ENCODE peak calls at places on chromosomes 4 and X, in five cellular contexts. One of them, this sample, is unnamed.
A peak's percentile ranks its signal among the peaks of the same experiment; 100 is the strongest.

GRCh38 chr4:100936676-100937390 is 410.5 kb downstream of the PPP3CA start:
- DNase-seq in upper lobe of right lung: no peak
- DNase-seq in activated T-cell treated with anti-CD3 and anti-CD28 coated beads for 4 hours: no peak
- DNase-seq in T-helper 1 cell: no peak
- DNase-seq in ELF-1: no peak
- DNase-seq in this sample: no peak

GRCh38 chr4:100189820-100190642 is at the start of gene DDIT4L:
- DNase-seq in activated T-cell treated with anti-CD3 and anti-CD28 coated beads for 4 hours: no peak
- DNase-seq in ELF-1: peak; percentile 57
- DNase-seq in upper lobe of right lung: peak; percentile 76
- DNase-seq in T-helper 1 cell: no peak
- DNase-seq in this sample: no peak

GRCh38 chr4:30068234-30068633 is 651.9 kb upstream of the PCDH7 start:
- DNase-seq in activated T-cell treated with anti-CD3 and anti-CD28 coated beads for 4 hours: no peak
- DNase-seq in T-helper 1 cell: no peak
- DNase-seq in upper lobe of right lung: peak; percentile 40
- DNase-seq in ELF-1: no peak
- DNase-seq in this sample: no peak

GRCh38 chr4:78439328-78439727 is 112.2 kb upstream of the ANXA3 start:
- DNase-seq in activated T-cell treated with anti-CD3 and anti-CD28 coated beads for 4 hours: no peak
- DNase-seq in T-helper 1 cell: no peak
- DNase-seq in ELF-1: no peak
- DNase-seq in upper lobe of right lung: no peak
- DNase-seq in this sample: no peak

GRCh38 chrX:124223524-124223923 is 108.9 kb upstream of the TEX13D start:
- DNase-seq in upper lobe of right lung: no peak
- DNase-seq in ELF-1: peak; percentile 51
- DNase-seq in activated T-cell treated with anti-CD3 and anti-CD28 coated beads for 4 hours: no peak
- DNase-seq in T-helper 1 cell: no peak
- DNase-seq in this sample: no peak

GRCh38 chr4:36244257-36245084 is at the start of gene ARAP2:
- DNase-seq in activated T-cell treated with anti-CD3 and anti-CD28 coated beads for 4 hours: peak; percentile 70
- DNase-seq in ELF-1: peak; percentile 13
- DNase-seq in upper lobe of right lung: peak; percentile 91
- DNase-seq in T-helper 1 cell: peak; percentile 61
- DNase-seq in this sample: peak; percentile 66

GRCh38 chr4:164440196-164440595 is 313.7 kb upstream of the SMIM31 start:
- DNase-seq in upper lobe of right lung: no peak
- DNase-seq in T-helper 1 cell: no peak
- DNase-seq in activated T-cell treated with anti-CD3 and anti-CD28 coated beads for 4 hours: no peak
- DNase-seq in ELF-1: no peak
- DNase-seq in this sample: no peak

GRCh38 chr4:185209031-185209851 is at the start of gene SNX25:
- DNase-seq in activated T-cell treated with anti-CD3 and anti-CD28 coated beads for 4 hours: peak; percentile 82
- DNase-seq in T-helper 1 cell: peak; percentile 72
- DNase-seq in ELF-1: peak; percentile 85
- DNase-seq in upper lobe of right lung: peak; percentile 95
- DNase-seq in this sample: peak; percentile 88

GRCh38 chr4:86496094-86497060 is 97.7 kb upstream of the PTPN13 start:
- DNase-seq in upper lobe of right lung: no peak
- DNase-seq in activated T-cell treated with anti-CD3 and anti-CD28 coated beads for 4 hours: no peak
- DNase-seq in ELF-1: no peak
- DNase-seq in T-helper 1 cell: peak; percentile 5
- DNase-seq in this sample: no peak

GRCh38 chr4:41420576-41420975 is 117.4 kb upstream of the LIMCH1 start:
- DNase-seq in upper lobe of right lung: no peak
- DNase-seq in activated T-cell treated with anti-CD3 and anti-CD28 coated beads for 4 hours: no peak
- DNase-seq in ELF-1: no peak
- DNase-seq in T-helper 1 cell: no peak
- DNase-seq in this sample: no peak

GRCh38 chrX:6227445-6227820 is 1.2 kb downstream of the NLGN4X start:
- DNase-seq in ELF-1: peak; percentile 23
- DNase-seq in T-helper 1 cell: no peak
- DNase-seq in upper lobe of right lung: no peak
- DNase-seq in activated T-cell treated with anti-CD3 and anti-CD28 coated beads for 4 hours: no peak
- DNase-seq in this sample: no peak

GRCh38 chr4:181659202-181659601 is 584.0 kb upstream of the TENM3 start:
- DNase-seq in ELF-1: no peak
- DNase-seq in activated T-cell treated with anti-CD3 and anti-CD28 coated beads for 4 hours: no peak
- DNase-seq in upper lobe of right lung: no peak
- DNase-seq in T-helper 1 cell: no peak
- DNase-seq in this sample: no peak

GRCh38 chr4:175536852-175537453 is 275.1 kb downstream of the GPM6A start:
- DNase-seq in ELF-1: peak; percentile 40
- DNase-seq in activated T-cell treated with anti-CD3 and anti-CD28 coated beads for 4 hours: no peak
- DNase-seq in T-helper 1 cell: no peak
- DNase-seq in upper lobe of right lung: no peak
- DNase-seq in this sample: no peak

GRCh38 chr4:16875487-16875886 is 23.0 kb downstream of the LDB2 start:
- DNase-seq in upper lobe of right lung: no peak
- DNase-seq in ELF-1: no peak
- DNase-seq in T-helper 1 cell: no peak
- DNase-seq in activated T-cell treated with anti-CD3 and anti-CD28 coated beads for 4 hours: no peak
- DNase-seq in this sample: no peak

GRCh38 chr4:186137193-186137792 is 32.8 kb downstream of the FAM149A start:
- DNase-seq in T-helper 1 cell: no peak
- DNase-seq in ELF-1: no peak
- DNase-seq in upper lobe of right lung: no peak
- DNase-seq in activated T-cell treated with anti-CD3 and anti-CD28 coated beads for 4 hours: no peak
- DNase-seq in this sample: no peak

GRCh38 chrX:53223068-53223693 is 1.8 kb downstream of the KDM5C start:
- DNase-seq in activated T-cell treated with anti-CD3 and anti-CD28 coated beads for 4 hours: no peak
- DNase-seq in upper lobe of right lung: no peak
- DNase-seq in T-helper 1 cell: no peak
- DNase-seq in ELF-1: peak; percentile 27
- DNase-seq in this sample: no peak

GRCh38 chrX:149372861-149373260 is 132.2 kb downstream of the IDS start:
- DNase-seq in ELF-1: no peak
- DNase-seq in upper lobe of right lung: no peak
- DNase-seq in T-helper 1 cell: no peak
- DNase-seq in activated T-cell treated with anti-CD3 and anti-CD28 coated beads for 4 hours: no peak
- DNase-seq in this sample: no peak

This sample was measured in stimulated activated CD4-positive, alpha-beta T cell treated with anti-CD3 and anti-CD28 coated beads, Interleukin-12 subunit alpha, Interleukin-12 subunit beta, amount 100 ng/mL, for 4 hours.